ENCODE peak calls at places on chromosomes 13 and 19, in six cellular contexts. One of them, this sample, is unnamed.

GRCh38 chr19:10478476-10478875 is 24.7 kb downstream of the KEAP1 start:
- DNase-seq in body of pancreas: no peak
- DNase-seq in right atrium auricular region: no peak
- DNase-seq in PC-3: no peak
- DNase-seq in tibial artery: no peak
- DNase-seq in IMR-90: peak; percentile 36
- DNase-seq in this sample: no peak

GRCh38 chr13:80361298-80361697 is 20.4 kb upstream of the SPRY2 start:
- DNase-seq in body of pancreas: no peak
- DNase-seq in right atrium auricular region: no peak
- DNase-seq in PC-3: no peak
- DNase-seq in tibial artery: no peak
- DNase-seq in IMR-90: no peak
- DNase-seq in this sample: no peak

GRCh38 chr19:7366701-7367420 is 18.1 kb downstream of the ARHGEF18 start:
- DNase-seq in body of pancreas: no peak
- DNase-seq in right atrium auricular region: no peak
- DNase-seq in PC-3: peak; percentile 90
- DNase-seq in tibial artery: no peak
- DNase-seq in IMR-90: peak; percentile 33
- DNase-seq in this sample: no peak

GRCh38 chr19:34327851-34328250 is 37.1 kb upstream of the GPI start:
- DNase-seq in body of pancreas: no peak
- DNase-seq in right atrium auricular region: no peak
- DNase-seq in PC-3: no peak
- DNase-seq in tibial artery: no peak
- DNase-seq in IMR-90: no peak
- DNase-seq in this sample: no peak

GRCh38 chr13:62321895-62322294 is 906.2 kb upstream of the PCDH20 start:
- DNase-seq in body of pancreas: no peak
- DNase-seq in right atrium auricular region: no peak
- DNase-seq in PC-3: no peak
- DNase-seq in tibial artery: no peak
- DNase-seq in IMR-90: no peak
- DNase-seq in this sample: no peak

GRCh38 chr19:6632002-6632621 is 37.8 kb downstream of the TNFSF14 start:
- DNase-seq in body of pancreas: peak; percentile 78
- DNase-seq in right atrium auricular region: peak; percentile 75
- DNase-seq in PC-3: peak; percentile 95
- DNase-seq in tibial artery: peak; percentile 76
- DNase-seq in IMR-90: peak; percentile 64
- DNase-seq in this sample: no peak

GRCh38 chr19:51712461-51713081 is 11.2 kb downstream of the HAS1 start:
- DNase-seq in body of pancreas: no peak
- DNase-seq in right atrium auricular region: no peak
- DNase-seq in PC-3: peak; percentile 85
- DNase-seq in tibial artery: no peak
- DNase-seq in IMR-90: peak; percentile 35
- DNase-seq in this sample: no peak

GRCh38 chr13:42219051-42219450 is 52.9 kb upstream of the AKAP11 start:
- DNase-seq in body of pancreas: no peak
- DNase-seq in right atrium auricular region: no peak
- DNase-seq in PC-3: no peak
- DNase-seq in tibial artery: no peak
- DNase-seq in IMR-90: no peak
- DNase-seq in this sample: no peak

GRCh38 chr19:40598121-40598917 is 2.9 kb upstream of the LTBP4 start:
- DNase-seq in body of pancreas: peak; percentile 89
- DNase-seq in right atrium auricular region: peak; percentile 94
- DNase-seq in PC-3: peak; percentile 89
- DNase-seq in tibial artery: peak; percentile 88
- DNase-seq in IMR-90: peak; percentile 87
- DNase-seq in this sample: peak; percentile 84

GRCh38 chr13:110121312-110122083 is 185.5 kb downstream of the COL4A1 start:
- DNase-seq in body of pancreas: no peak
- DNase-seq in right atrium auricular region: peak; percentile 18
- DNase-seq in PC-3: no peak
- DNase-seq in tibial artery: no peak
- DNase-seq in IMR-90: no peak
- DNase-seq in this sample: no peak

GRCh38 chr19:16328824-16329482 is 4.3 kb downstream of the KLF2 start:
- DNase-seq in body of pancreas: no peak
- DNase-seq in right atrium auricular region: no peak
- DNase-seq in PC-3: no peak
- DNase-seq in tibial artery: no peak
- DNase-seq in IMR-90: peak; percentile 49
- DNase-seq in this sample: no peak

GRCh38 chr13:41649659-41650058 is 192.3 kb downstream of the RGCC start:
- DNase-seq in body of pancreas: no peak
- DNase-seq in right atrium auricular region: no peak
- DNase-seq in PC-3: peak; percentile 43
- DNase-seq in tibial artery: no peak
- DNase-seq in IMR-90: peak; percentile 38
- DNase-seq in this sample: no peak

GRCh38 chr13:107373551-107373950 is 805.6 kb upstream of the ARGLU1 start:
- DNase-seq in body of pancreas: no peak
- DNase-seq in right atrium auricular region: no peak
- DNase-seq in PC-3: peak; percentile 75
- DNase-seq in tibial artery: no peak
- DNase-seq in IMR-90: peak; percentile 91
- DNase-seq in this sample: no peak

GRCh38 chr19:52648336-52648990 is 10.3 kb upstream of the ZNF83 start:
- DNase-seq in body of pancreas: no peak
- DNase-seq in right atrium auricular region: no peak
- DNase-seq in PC-3: no peak
- DNase-seq in tibial artery: no peak
- DNase-seq in IMR-90: peak; percentile 68
- DNase-seq in this sample: no peak

GRCh38 chr13:31009166-31009565 is 76.7 kb downstream of the TEX26 start:
- DNase-seq in body of pancreas: no peak
- DNase-seq in right atrium auricular region: no peak
- DNase-seq in PC-3: no peak
- DNase-seq in tibial artery: no peak
- DNase-seq in IMR-90: no peak
- DNase-seq in this sample: no peak

GRCh38 chr19:14661372-14661924 is 13.2 kb downstream of the ADGRE3 start:
- DNase-seq in body of pancreas: no peak
- DNase-seq in right atrium auricular region: no peak
- DNase-seq in PC-3: no peak
- DNase-seq in tibial artery: no peak
- DNase-seq in IMR-90: no peak
- DNase-seq in this sample: no peak

GRCh38 chr13:20053016-20053415 is 94.5 kb downstream of the ZMYM2 start:
- DNase-seq in body of pancreas: no peak
- DNase-seq in right atrium auricular region: no peak
- DNase-seq in PC-3: no peak
- DNase-seq in tibial artery: no peak
- DNase-seq in IMR-90: no peak
- DNase-seq in this sample: no peak

GRCh38 chr13:50386527-50387123 is 371.4 kb downstream of the KCNRG start:
- DNase-seq in body of pancreas: no peak
- DNase-seq in right atrium auricular region: no peak
- DNase-seq in PC-3: peak; percentile 12
- DNase-seq in tibial artery: no peak
- DNase-seq in IMR-90: peak; percentile 82
- DNase-seq in this sample: no peak

GRCh38 chr13:97108535-97108910 is 113.6 kb upstream of the MBNL2 start:
- DNase-seq in body of pancreas: no peak
- DNase-seq in right atrium auricular region: no peak
- DNase-seq in PC-3: peak; percentile 70
- DNase-seq in tibial artery: no peak
- DNase-seq in IMR-90: peak; percentile 49
- DNase-seq in this sample: no peak

GRCh38 chr13:19070398-19070735 is 111.3 kb downstream of the TUBA3C start:
- DNase-seq in body of pancreas: no peak
- DNase-seq in right atrium auricular region: peak; percentile 18
- DNase-seq in PC-3: no peak
- DNase-seq in tibial artery: no peak
- DNase-seq in IMR-90: no peak
- DNase-seq in this sample: no peak

GRCh38 chr13:52848455-52849190 is at the start of gene PCDH8:
- DNase-seq in body of pancreas: no peak
- DNase-seq in right atrium auricular region: no peak
- DNase-seq in PC-3: no peak
- DNase-seq in tibial artery: no peak
- DNase-seq in IMR-90: no peak
- DNase-seq in this sample: no peak

DNA sequence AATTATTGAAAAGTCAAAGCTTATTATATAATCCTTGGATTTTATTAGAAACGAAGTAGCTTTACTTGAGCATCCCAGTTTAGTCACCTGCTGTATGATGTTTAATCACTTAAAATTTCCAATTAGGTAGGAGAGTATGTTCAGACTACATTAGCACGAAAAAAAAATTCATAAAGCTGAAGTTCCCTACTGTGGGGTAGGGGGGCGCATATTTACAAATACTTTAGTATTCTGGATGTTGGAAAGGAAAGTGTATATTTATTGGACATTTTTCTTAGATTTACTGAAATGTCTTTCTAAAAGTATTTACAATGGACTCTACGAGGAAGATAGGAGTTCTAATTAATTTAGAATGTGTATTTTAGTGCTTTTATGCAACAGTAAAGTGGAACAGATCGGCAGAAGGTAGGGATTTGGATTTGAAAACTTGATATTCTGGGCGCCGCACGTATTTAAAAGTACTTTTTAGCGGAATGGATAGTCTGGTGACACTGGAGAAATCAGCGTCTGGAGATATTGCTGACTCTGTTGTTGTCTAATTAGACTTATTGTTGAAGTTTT is 1.9 kb downstream of the CDK8 start:
- DNase-seq in body of pancreas: no peak
- DNase-seq in right atrium auricular region: no peak
- DNase-seq in PC-3: peak; percentile 35
- DNase-seq in tibial artery: no peak
- DNase-seq in IMR-90: peak; percentile 4
- DNase-seq in this sample: no peak
- TF ChIP-seq CTCF in body of pancreas: peak; percentile 23
- TF ChIP-seq CTCF in right atrium auricular region: peak; percentile 45
- TF ChIP-seq CTCF in PC-3: peak; percentile 56
- TF ChIP-seq CTCF in tibial artery: no peak
- TF ChIP-seq CTCF in IMR-90: peak; percentile 31
- TF ChIP-seq CTCF in this sample: no peak

GRCh38 chr13:106102776-106103175 is 432.7 kb downstream of the EFNB2 start:
- DNase-seq in body of pancreas: no peak
- DNase-seq in right atrium auricular region: no peak
- DNase-seq in PC-3: no peak
- DNase-seq in tibial artery: no peak
- DNase-seq in IMR-90: no peak
- DNase-seq in this sample: no peak

GRCh38 chr13:106101201-106101600 is 434.3 kb downstream of the EFNB2 start:
- DNase-seq in body of pancreas: no peak
- DNase-seq in right atrium auricular region: no peak
- DNase-seq in PC-3: peak; percentile 20
- DNase-seq in tibial artery: no peak
- DNase-seq in IMR-90: no peak
- DNase-seq in this sample: no peak

GRCh38 chr13:106103779-106104178 is 431.7 kb downstream of the EFNB2 start:
- DNase-seq in body of pancreas: no peak
- DNase-seq in right atrium auricular region: no peak
- DNase-seq in PC-3: peak; percentile 83
- DNase-seq in tibial artery: no peak
- DNase-seq in IMR-90: no peak
- DNase-seq in this sample: no peak

GRCh38 chr13:106104281-106104901 is 431.1 kb downstream of the EFNB2 start:
- DNase-seq in body of pancreas: no peak
- DNase-seq in right atrium auricular region: no peak
- DNase-seq in PC-3: peak; percentile 91
- DNase-seq in tibial artery: no peak
- DNase-seq in IMR-90: peak; percentile 91
- DNase-seq in this sample: no peak

GRCh38 chr13:106105153-106105552 is 430.3 kb downstream of the EFNB2 start:
- DNase-seq in body of pancreas: no peak
- DNase-seq in right atrium auricular region: no peak
- DNase-seq in PC-3: peak; percentile 32
- DNase-seq in tibial artery: no peak
- DNase-seq in IMR-90: peak; percentile 11
- DNase-seq in this sample: no peak
- H3K4me1 ChIP-seq in body of pancreas: peaks cover 3% of the 10 kb centered on the region
- H3K4me1 ChIP-seq in right atrium auricular region: no peaks in the 10 kb centered on the region
- H3K4me1 ChIP-seq in PC-3: peaks cover 71% of the 10 kb centered on the region
- H3K4me1 ChIP-seq in tibial artery: no peaks in the 10 kb centered on the region
- H3K4me1 ChIP-seq in IMR-90: peaks cover 10% of the 10 kb centered on the region
- H3K4me1 ChIP-seq in this sample: no peaks in the 10 kb centered on the region

DNA sequence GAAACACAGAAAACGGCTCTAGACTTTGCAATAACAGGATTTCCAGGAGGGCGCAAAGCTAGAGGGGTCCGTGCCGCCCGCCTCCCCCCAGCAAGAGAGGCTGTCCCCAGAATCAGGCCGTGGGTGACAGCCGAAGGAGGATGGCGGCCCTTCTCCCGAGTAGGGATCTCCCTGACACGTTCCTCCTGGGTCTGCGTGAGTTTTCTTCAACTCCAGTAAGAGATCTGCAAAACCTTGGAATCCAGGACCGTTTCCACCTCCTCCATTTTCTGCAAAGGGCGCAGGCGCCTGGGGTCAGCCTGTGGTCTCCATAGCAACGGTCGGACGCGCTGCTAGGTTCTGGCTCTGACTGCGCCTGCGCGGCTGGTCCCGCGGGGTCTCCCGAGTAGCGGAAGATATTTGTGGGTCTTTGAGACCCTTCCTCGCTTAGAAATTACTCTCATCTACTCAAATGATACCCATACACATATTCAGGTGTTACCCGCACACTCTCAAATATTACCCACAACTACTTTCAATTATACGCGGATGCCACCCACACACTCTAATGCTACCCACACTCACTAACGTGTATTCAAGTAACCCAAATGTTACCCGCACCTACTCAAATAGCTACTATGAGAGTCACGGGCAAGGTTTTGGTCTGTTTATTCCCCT is 2.1 kb downstream of the PNMA8C start:
- DNase-seq in body of pancreas: peak; percentile 84
- DNase-seq in right atrium auricular region: no peak
- DNase-seq in PC-3: no peak
- DNase-seq in tibial artery: peak; percentile 67
- DNase-seq in IMR-90: peak; percentile 68
- DNase-seq in this sample: peak; percentile 73
- H3K4me3 ChIP-seq in body of pancreas: peak overlapping the region; percentile 71
- H3K4me3 ChIP-seq in right atrium auricular region: peak overlapping the region; percentile 63
- H3K4me3 ChIP-seq in PC-3: no peak overlapping the region
- H3K4me3 ChIP-seq in tibial artery: peak overlapping the region; percentile 53
- H3K4me3 ChIP-seq in IMR-90: peak overlapping the region; percentile 52
- H3K4me3 ChIP-seq in this sample: peak overlapping the region; percentile 62

DNA sequence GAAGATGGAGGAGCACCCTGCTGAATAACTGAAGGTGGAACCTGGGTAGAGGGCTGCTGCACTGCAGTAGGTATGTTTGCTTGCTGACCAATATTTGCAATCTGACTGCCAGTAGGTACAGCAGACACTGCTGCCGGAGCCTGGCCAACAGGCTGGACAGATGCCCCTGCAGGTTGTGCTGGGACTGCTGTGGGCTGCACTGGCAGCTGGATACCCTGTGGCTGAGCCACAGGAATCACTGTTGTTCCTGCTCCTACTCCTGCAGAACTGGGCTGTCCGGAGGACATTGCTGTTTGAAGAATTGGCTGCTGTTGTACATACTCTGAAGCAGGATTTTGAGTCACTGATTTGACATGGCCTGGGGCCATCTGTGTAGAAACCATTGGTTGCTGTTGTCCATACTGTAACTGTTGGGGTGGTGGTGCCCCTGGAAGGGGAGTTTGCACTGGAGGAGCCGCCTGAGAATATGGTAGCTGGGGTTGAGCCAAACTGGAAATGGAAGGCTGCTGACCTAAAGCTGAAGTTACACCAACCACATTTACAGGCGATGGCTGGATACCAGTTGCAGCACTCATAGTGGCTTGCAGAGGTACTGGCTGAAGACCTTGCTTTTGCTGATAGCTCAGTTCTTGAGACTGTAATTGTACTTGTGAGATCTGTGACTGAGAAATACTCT is 2.2 kb downstream of the TSC22D1 start:
- DNase-seq in body of pancreas: peak; percentile 27
- DNase-seq in right atrium auricular region: no peak
- DNase-seq in PC-3: peak; percentile 56
- DNase-seq in tibial artery: no peak
- DNase-seq in IMR-90: peak; percentile 67
- DNase-seq in this sample: peak; percentile 65
- TF ChIP-seq CTCF in body of pancreas: no peak
- TF ChIP-seq CTCF in right atrium auricular region: peak; percentile 27
- TF ChIP-seq CTCF in PC-3: peak; percentile 47
- TF ChIP-seq CTCF in tibial artery: peak; percentile 53
- TF ChIP-seq CTCF in IMR-90: peak; percentile 35
- TF ChIP-seq CTCF in this sample: peak; percentile 57

This sample was measured in psoas muscle.